ENCODE peak calls at places on chromosomes 7 and 10, in seven cellular contexts. One of them, this sample, is unnamed.

GRCh38 chr10:79246606-79247275 is 100.5 kb upstream of the PPIF start:
- DNase-seq in PC-3: no peak
- DNase-seq in nephron progenitor cell: no peak
- DNase-seq in neural progenitor cell: no peak
- DNase-seq in GM13976: no peak
- DNase-seq in AG09319: no peak
- DNase-seq in lower leg skin: peak
- DNase-seq in this sample: no peak

GRCh38 chr10:70146489-70147488 is at the start of gene TYSND1:
- DNase-seq in lower leg skin: peak
- DNase-seq in AG09319: peak
- DNase-seq in neural progenitor cell: peak
- DNase-seq in PC-3: peak
- DNase-seq in GM13976: peak
- DNase-seq in nephron progenitor cell: peak
- DNase-seq in this sample: peak

GRCh38 chr7:50852901-50853300 is 70.2 kb upstream of the GRB10 start:
- DNase-seq in lower leg skin: peak
- DNase-seq in GM13976: no peak
- DNase-seq in neural progenitor cell: no peak
- DNase-seq in PC-3: no peak
- DNase-seq in nephron progenitor cell: no peak
- DNase-seq in AG09319: no peak
- DNase-seq in this sample: no peak

GRCh38 chr7:47094462-47094861 is 487.4 kb downstream of the TNS3 start:
- DNase-seq in neural progenitor cell: no peak
- DNase-seq in GM13976: no peak
- DNase-seq in lower leg skin: no peak
- DNase-seq in PC-3: no peak
- DNase-seq in nephron progenitor cell: no peak
- DNase-seq in AG09319: no peak
- DNase-seq in this sample: no peak

GRCh38 chr10:73857446-73857845 is 16.9 kb downstream of the CAMK2G start:
- DNase-seq in AG09319: no peak
- DNase-seq in neural progenitor cell: no peak
- DNase-seq in lower leg skin: no peak
- DNase-seq in GM13976: peak
- DNase-seq in PC-3: no peak
- DNase-seq in nephron progenitor cell: no peak
- DNase-seq in this sample: no peak

GRCh38 chr7:113444281-113444680 is 325.9 kb upstream of the SMIM30 start:
- DNase-seq in nephron progenitor cell: no peak
- DNase-seq in PC-3: no peak
- DNase-seq in lower leg skin: no peak
- DNase-seq in neural progenitor cell: no peak
- DNase-seq in AG09319: no peak
- DNase-seq in GM13976: no peak
- DNase-seq in this sample: no peak

GRCh38 chr7:50832744-50833143 is 50.0 kb upstream of the GRB10 start:
- DNase-seq in PC-3: peak
- DNase-seq in neural progenitor cell: no peak
- DNase-seq in lower leg skin: no peak
- DNase-seq in nephron progenitor cell: no peak
- DNase-seq in GM13976: no peak
- DNase-seq in AG09319: no peak
- DNase-seq in this sample: no peak

GRCh38 chr7:96187735-96188622 is 133.9 kb downstream of the SLC25A13 start:
- DNase-seq in lower leg skin: no peak
- DNase-seq in PC-3: peak
- DNase-seq in nephron progenitor cell: no peak
- DNase-seq in neural progenitor cell: no peak
- DNase-seq in GM13976: no peak
- DNase-seq in AG09319: no peak
- DNase-seq in this sample: no peak

GRCh38 chr10:17375936-17376584 is 78.3 kb downstream of the ST8SIA6 start:
- DNase-seq in GM13976: no peak
- DNase-seq in AG09319: no peak
- DNase-seq in PC-3: no peak
- DNase-seq in lower leg skin: no peak
- DNase-seq in nephron progenitor cell: peak
- DNase-seq in neural progenitor cell: peak
- DNase-seq in this sample: peak

GRCh38 chr7:120274482-120274881 is 1.5 kb downstream of the KCND2 start:
- DNase-seq in lower leg skin: no peak
- DNase-seq in neural progenitor cell: peak
- DNase-seq in nephron progenitor cell: no peak
- DNase-seq in GM13976: no peak
- DNase-seq in AG09319: no peak
- DNase-seq in PC-3: no peak
- DNase-seq in this sample: no peak

GRCh38 chr7:22251284-22251683 is 105.7 kb downstream of the RAPGEF5 start:
- DNase-seq in PC-3: no peak
- DNase-seq in nephron progenitor cell: no peak
- DNase-seq in GM13976: no peak
- DNase-seq in AG09319: no peak
- DNase-seq in neural progenitor cell: peak
- DNase-seq in lower leg skin: no peak
- DNase-seq in this sample: no peak

GRCh38 chr7:4681218-4681851 is 760 bp upstream of the FOXK1 start:
- DNase-seq in nephron progenitor cell: no peak
- DNase-seq in GM13976: no peak
- DNase-seq in PC-3: no peak
- DNase-seq in AG09319: no peak
- DNase-seq in neural progenitor cell: no peak
- DNase-seq in lower leg skin: no peak
- DNase-seq in this sample: no peak

GRCh38 chr7:23011222-23011924 is 2.6 kb downstream of the HYCC1 start:
- DNase-seq in AG09319: no peak
- DNase-seq in GM13976: no peak
- DNase-seq in lower leg skin: no peak
- DNase-seq in neural progenitor cell: no peak
- DNase-seq in nephron progenitor cell: no peak
- DNase-seq in PC-3: no peak
- DNase-seq in this sample: no peak

GRCh38 chr10:52232561-52233350 is 81.3 kb upstream of the DKK1 start:
- DNase-seq in AG09319: no peak
- DNase-seq in neural progenitor cell: no peak
- DNase-seq in nephron progenitor cell: no peak
- DNase-seq in PC-3: peak
- DNase-seq in lower leg skin: no peak
- DNase-seq in GM13976: peak
- DNase-seq in this sample: no peak

GRCh38 chr7:135697276-135698049 is 30.5 kb downstream of the SLC13A4 start:
- DNase-seq in AG09319: no peak
- DNase-seq in PC-3: no peak
- DNase-seq in lower leg skin: no peak
- DNase-seq in GM13976: no peak
- DNase-seq in neural progenitor cell: peak
- DNase-seq in nephron progenitor cell: no peak
- DNase-seq in this sample: no peak

GRCh38 chr7:27032843-27033242 is 63.0 kb downstream of the HOXA1 start:
- DNase-seq in lower leg skin: peak
- DNase-seq in PC-3: no peak
- DNase-seq in GM13976: no peak
- DNase-seq in neural progenitor cell: peak
- DNase-seq in nephron progenitor cell: no peak
- DNase-seq in AG09319: no peak
- DNase-seq in this sample: no peak

GRCh38 chr7:2734084-2734601 is 46.1 kb downstream of the AMZ1 start:
- DNase-seq in neural progenitor cell: no peak
- DNase-seq in PC-3: no peak
- DNase-seq in nephron progenitor cell: no peak
- DNase-seq in AG09319: no peak
- DNase-seq in GM13976: no peak
- DNase-seq in lower leg skin: peak
- DNase-seq in this sample: no peak

GRCh38 chr10:90930971-90931841 is 10.3 kb upstream of the ANKRD1 start:
- DNase-seq in neural progenitor cell: peak
- DNase-seq in AG09319: no peak
- DNase-seq in lower leg skin: no peak
- DNase-seq in nephron progenitor cell: peak
- DNase-seq in GM13976: no peak
- DNase-seq in PC-3: peak
- DNase-seq in this sample: no peak

GRCh38 chr7:34991938-34992840 is 45.1 kb downstream of the DPY19L1 start:
- DNase-seq in PC-3: peak
- DNase-seq in GM13976: no peak
- DNase-seq in nephron progenitor cell: no peak
- DNase-seq in AG09319: no peak
- DNase-seq in neural progenitor cell: no peak
- DNase-seq in lower leg skin: no peak
- DNase-seq in this sample: no peak

GRCh38 chr10:124239134-124239533 is 145.7 kb upstream of the CHST15 start:
- DNase-seq in neural progenitor cell: no peak
- DNase-seq in AG09319: no peak
- DNase-seq in PC-3: no peak
- DNase-seq in lower leg skin: peak
- DNase-seq in nephron progenitor cell: no peak
- DNase-seq in GM13976: no peak
- DNase-seq in this sample: no peak

GRCh38 chr10:107741976-107742375 is 577.5 kb upstream of the SORCS1 start:
- DNase-seq in PC-3: no peak
- DNase-seq in GM13976: no peak
- DNase-seq in neural progenitor cell: no peak
- DNase-seq in nephron progenitor cell: no peak
- DNase-seq in AG09319: no peak
- DNase-seq in lower leg skin: no peak
- DNase-seq in this sample: no peak

GRCh38 chr10:80372675-80373074 is 16.1 kb downstream of the DYDC2 start:
- DNase-seq in neural progenitor cell: no peak
- DNase-seq in nephron progenitor cell: no peak
- DNase-seq in lower leg skin: no peak
- DNase-seq in GM13976: no peak
- DNase-seq in AG09319: no peak
- DNase-seq in PC-3: no peak
- DNase-seq in this sample: no peak

GRCh38 chr10:104447899-104448298 is 94.3 kb downstream of the CFAP58 start:
- DNase-seq in neural progenitor cell: no peak
- DNase-seq in nephron progenitor cell: no peak
- DNase-seq in lower leg skin: no peak
- DNase-seq in GM13976: no peak
- DNase-seq in AG09319: no peak
- DNase-seq in PC-3: no peak
- DNase-seq in this sample: no peak

GRCh38 chr10:104450954-104451353 is 97.3 kb downstream of the CFAP58 start:
- DNase-seq in AG09319: no peak
- DNase-seq in neural progenitor cell: no peak
- DNase-seq in PC-3: no peak
- DNase-seq in GM13976: no peak
- DNase-seq in nephron progenitor cell: no peak
- DNase-seq in lower leg skin: no peak
- DNase-seq in this sample: no peak

GRCh38 chr10:104447331-104447730 is 93.7 kb downstream of the CFAP58 start:
- DNase-seq in GM13976: no peak
- DNase-seq in nephron progenitor cell: no peak
- DNase-seq in neural progenitor cell: no peak
- DNase-seq in lower leg skin: no peak
- DNase-seq in PC-3: peak
- DNase-seq in AG09319: no peak
- DNase-seq in this sample: no peak

GRCh38 chr10:104450490-104450889 is 96.9 kb downstream of the CFAP58 start:
- DNase-seq in lower leg skin: no peak
- DNase-seq in GM13976: no peak
- DNase-seq in PC-3: no peak
- DNase-seq in nephron progenitor cell: no peak
- DNase-seq in AG09319: no peak
- DNase-seq in neural progenitor cell: no peak
- DNase-seq in this sample: no peak

GRCh38 chr10:104449402-104449801 is 95.8 kb downstream of the CFAP58 start:
- DNase-seq in AG09319: no peak
- DNase-seq in PC-3: no peak
- DNase-seq in GM13976: no peak
- DNase-seq in neural progenitor cell: peak
- DNase-seq in nephron progenitor cell: no peak
- DNase-seq in lower leg skin: no peak
- DNase-seq in this sample: no peak
- TF ChIP-seq CTCF in AG09319: no peak
- TF ChIP-seq CTCF in PC-3: no peak
- TF ChIP-seq CTCF in GM13976: no peak
- TF ChIP-seq CTCF in neural progenitor cell: no peak
- TF ChIP-seq CTCF in nephron progenitor cell: no peak
- TF ChIP-seq CTCF in lower leg skin: no peak
- TF ChIP-seq CTCF in this sample: no peak

GRCh38 chr10:33129181-33129928 is 171.3 kb upstream of the ITGB1 start:
- DNase-seq in AG09319: peak
- DNase-seq in lower leg skin: no peak
- DNase-seq in neural progenitor cell: no peak
- DNase-seq in PC-3: peak
- DNase-seq in nephron progenitor cell: no peak
- DNase-seq in GM13976: no peak
- DNase-seq in this sample: no peak
- TF ChIP-seq CTCF in AG09319: peak
- TF ChIP-seq CTCF in lower leg skin: no peak
- TF ChIP-seq CTCF in neural progenitor cell: no peak
- TF ChIP-seq CTCF in PC-3: no peak
- TF ChIP-seq CTCF in nephron progenitor cell: no peak
- TF ChIP-seq CTCF in GM13976: no peak
- TF ChIP-seq CTCF in this sample: no peak

GRCh38 chr7:13563257-13563656 is 426.2 kb downstream of the ETV1 start:
- DNase-seq in GM13976: no peak
- DNase-seq in lower leg skin: no peak
- DNase-seq in neural progenitor cell: no peak
- DNase-seq in nephron progenitor cell: no peak
- DNase-seq in AG09319: no peak
- DNase-seq in PC-3: no peak
- DNase-seq in this sample: no peak
- TF ChIP-seq CTCF in GM13976: no peak
- TF ChIP-seq CTCF in lower leg skin: no peak
- TF ChIP-seq CTCF in neural progenitor cell: no peak
- TF ChIP-seq CTCF in nephron progenitor cell: no peak
- TF ChIP-seq CTCF in AG09319: no peak
- TF ChIP-seq CTCF in PC-3: no peak
- TF ChIP-seq CTCF in this sample: no peak

DNA sequence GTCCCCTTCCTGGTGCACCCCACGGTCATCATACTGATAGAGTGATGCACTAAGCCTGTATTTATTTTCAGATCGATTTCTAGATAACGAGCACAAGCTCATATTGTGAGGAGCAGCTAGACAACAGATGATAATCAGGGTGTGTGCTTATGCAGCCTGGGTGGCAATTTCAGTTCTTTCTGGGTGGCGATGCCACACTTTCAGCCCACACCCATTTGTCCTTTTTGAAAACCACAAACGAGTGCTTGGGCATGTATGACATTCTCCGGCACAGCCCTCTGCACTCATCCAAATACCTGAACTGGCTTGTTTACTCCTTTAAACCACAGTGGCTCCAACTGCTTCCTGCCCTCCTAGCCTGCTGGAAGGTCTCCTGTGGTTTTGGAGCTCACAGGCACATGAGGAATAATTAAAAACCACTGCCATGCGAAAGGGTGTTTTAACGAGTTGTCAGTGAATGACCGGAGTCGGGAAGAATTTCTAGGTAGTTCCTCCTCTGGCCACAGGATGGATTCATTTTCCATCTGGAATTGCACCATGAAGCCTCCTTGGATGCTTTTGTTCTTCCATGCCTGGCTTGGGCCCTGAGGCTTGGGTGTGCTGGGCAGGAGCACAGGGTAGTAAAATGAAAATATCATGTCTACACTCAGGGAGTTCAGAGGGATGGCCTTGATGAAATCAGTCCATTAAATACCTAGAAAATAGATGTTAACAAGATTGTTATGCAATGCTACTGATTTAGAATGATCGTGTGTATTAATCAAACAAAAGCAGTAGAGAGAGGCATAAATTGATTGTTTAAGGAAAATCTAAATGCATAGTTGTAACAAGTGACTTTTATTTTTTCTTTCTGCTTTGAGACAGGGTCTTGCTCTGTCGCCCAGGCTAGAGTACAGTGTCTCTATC is 52.4 kb upstream of the ITGB1 start:
- DNase-seq in PC-3: peak
- DNase-seq in nephron progenitor cell: no peak
- DNase-seq in GM13976: no peak
- DNase-seq in lower leg skin: no peak
- DNase-seq in AG09319: peak
- DNase-seq in neural progenitor cell: peak
- DNase-seq in this sample: no peak
- TF ChIP-seq CTCF in PC-3: peak
- TF ChIP-seq CTCF in nephron progenitor cell: peak
- TF ChIP-seq CTCF in GM13976: no peak
- TF ChIP-seq CTCF in lower leg skin: no peak
- TF ChIP-seq CTCF in AG09319: peak
- TF ChIP-seq CTCF in neural progenitor cell: peak
- TF ChIP-seq CTCF in this sample: peak